ENCODE peak calls at places on chromosome 21, in nine cellular contexts. One of them, this sample, is unnamed.

GRCh38 chr21:35909456-35910178 is 150.7 kb downstream of the SETD4 start:
- DNase-seq in trophoblast cell: peak
- DNase-seq in stimulated activated CD4-positive, alpha-beta T cell treated with anti-CD3 and anti-CD28 coated beads, TNF-alpha, amount 100 ng/mL, for 4 hours: no peak
- DNase-seq in activated naive CD4-positive, alpha-beta T cell treated with Interleukin-2 at 50 U/mL for 16 hours: no peak
- DNase-seq in Jurkat, Clone E6-1: no peak
- DNase-seq in CD4-positive, alpha-beta T cell: no peak
- DNase-seq in fibroblast of pulmonary artery: peak
- DNase-seq in hippocampal formation: no peak
- DNase-seq in NT2/D1: no peak
- DNase-seq in this sample: no peak

GRCh38 chr21:31279986-31280385 is 64.1 kb downstream of the TIAM1 start:
- DNase-seq in trophoblast cell: no peak
- DNase-seq in stimulated activated CD4-positive, alpha-beta T cell treated with anti-CD3 and anti-CD28 coated beads, TNF-alpha, amount 100 ng/mL, for 4 hours: no peak
- DNase-seq in activated naive CD4-positive, alpha-beta T cell treated with Interleukin-2 at 50 U/mL for 16 hours: peak
- DNase-seq in Jurkat, Clone E6-1: no peak
- DNase-seq in CD4-positive, alpha-beta T cell: no peak
- DNase-seq in fibroblast of pulmonary artery: no peak
- DNase-seq in hippocampal formation: no peak
- DNase-seq in NT2/D1: no peak
- DNase-seq in this sample: no peak

GRCh38 chr21:40047993-40048730 is 180.9 kb downstream of the PCP4 start:
- DNase-seq in trophoblast cell: peak
- DNase-seq in stimulated activated CD4-positive, alpha-beta T cell treated with anti-CD3 and anti-CD28 coated beads, TNF-alpha, amount 100 ng/mL, for 4 hours: no peak
- DNase-seq in activated naive CD4-positive, alpha-beta T cell treated with Interleukin-2 at 50 U/mL for 16 hours: no peak
- DNase-seq in Jurkat, Clone E6-1: no peak
- DNase-seq in CD4-positive, alpha-beta T cell: no peak
- DNase-seq in fibroblast of pulmonary artery: no peak
- DNase-seq in hippocampal formation: no peak
- DNase-seq in NT2/D1: no peak
- DNase-seq in this sample: no peak

GRCh38 chr21:45575304-45575992 is 33.2 kb upstream of the SLC19A1 start:
- DNase-seq in trophoblast cell: no peak
- DNase-seq in stimulated activated CD4-positive, alpha-beta T cell treated with anti-CD3 and anti-CD28 coated beads, TNF-alpha, amount 100 ng/mL, for 4 hours: no peak
- DNase-seq in activated naive CD4-positive, alpha-beta T cell treated with Interleukin-2 at 50 U/mL for 16 hours: no peak
- DNase-seq in Jurkat, Clone E6-1: no peak
- DNase-seq in CD4-positive, alpha-beta T cell: no peak
- DNase-seq in fibroblast of pulmonary artery: no peak
- DNase-seq in hippocampal formation: no peak
- DNase-seq in NT2/D1: no peak
- DNase-seq in this sample: no peak

GRCh38 chr21:21018841-21019240 is 20.6 kb downstream of the NCAM2 start:
- DNase-seq in trophoblast cell: no peak
- DNase-seq in stimulated activated CD4-positive, alpha-beta T cell treated with anti-CD3 and anti-CD28 coated beads, TNF-alpha, amount 100 ng/mL, for 4 hours: no peak
- DNase-seq in activated naive CD4-positive, alpha-beta T cell treated with Interleukin-2 at 50 U/mL for 16 hours: no peak
- DNase-seq in Jurkat, Clone E6-1: no peak
- DNase-seq in CD4-positive, alpha-beta T cell: no peak
- DNase-seq in fibroblast of pulmonary artery: no peak
- DNase-seq in hippocampal formation: peak
- DNase-seq in NT2/D1: no peak
- DNase-seq in this sample: no peak

GRCh38 chr21:35658242-35658641 is 402.1 kb downstream of the SETD4 start:
- DNase-seq in trophoblast cell: no peak
- DNase-seq in stimulated activated CD4-positive, alpha-beta T cell treated with anti-CD3 and anti-CD28 coated beads, TNF-alpha, amount 100 ng/mL, for 4 hours: no peak
- DNase-seq in activated naive CD4-positive, alpha-beta T cell treated with Interleukin-2 at 50 U/mL for 16 hours: no peak
- DNase-seq in Jurkat, Clone E6-1: no peak
- DNase-seq in CD4-positive, alpha-beta T cell: no peak
- DNase-seq in fibroblast of pulmonary artery: peak
- DNase-seq in hippocampal formation: no peak
- DNase-seq in NT2/D1: no peak
- DNase-seq in this sample: no peak

GRCh38 chr21:28793043-28793442 is 199.6 kb downstream of the LTN1 start:
- DNase-seq in trophoblast cell: no peak
- DNase-seq in stimulated activated CD4-positive, alpha-beta T cell treated with anti-CD3 and anti-CD28 coated beads, TNF-alpha, amount 100 ng/mL, for 4 hours: no peak
- DNase-seq in activated naive CD4-positive, alpha-beta T cell treated with Interleukin-2 at 50 U/mL for 16 hours: no peak
- DNase-seq in Jurkat, Clone E6-1: no peak
- DNase-seq in CD4-positive, alpha-beta T cell: no peak
- DNase-seq in fibroblast of pulmonary artery: peak
- DNase-seq in hippocampal formation: no peak
- DNase-seq in NT2/D1: peak
- DNase-seq in this sample: no peak

GRCh38 chr21:36478207-36478701 is 1.7 kb downstream of the CLDN14 start:
- DNase-seq in trophoblast cell: peak
- DNase-seq in stimulated activated CD4-positive, alpha-beta T cell treated with anti-CD3 and anti-CD28 coated beads, TNF-alpha, amount 100 ng/mL, for 4 hours: no peak
- DNase-seq in activated naive CD4-positive, alpha-beta T cell treated with Interleukin-2 at 50 U/mL for 16 hours: peak
- DNase-seq in Jurkat, Clone E6-1: no peak
- DNase-seq in CD4-positive, alpha-beta T cell: no peak
- DNase-seq in fibroblast of pulmonary artery: peak
- DNase-seq in hippocampal formation: no peak
- DNase-seq in NT2/D1: no peak
- DNase-seq in this sample: peak

GRCh38 chr21:45845790-45846130 is 135.8 kb upstream of the COL6A1 start:
- DNase-seq in trophoblast cell: no peak
- DNase-seq in stimulated activated CD4-positive, alpha-beta T cell treated with anti-CD3 and anti-CD28 coated beads, TNF-alpha, amount 100 ng/mL, for 4 hours: no peak
- DNase-seq in activated naive CD4-positive, alpha-beta T cell treated with Interleukin-2 at 50 U/mL for 16 hours: no peak
- DNase-seq in Jurkat, Clone E6-1: no peak
- DNase-seq in CD4-positive, alpha-beta T cell: no peak
- DNase-seq in fibroblast of pulmonary artery: no peak
- DNase-seq in hippocampal formation: no peak
- DNase-seq in NT2/D1: no peak
- DNase-seq in this sample: no peak

GRCh38 chr21:29092102-29092959 is 18.9 kb upstream of the CCT8 start:
- DNase-seq in trophoblast cell: peak
- DNase-seq in stimulated activated CD4-positive, alpha-beta T cell treated with anti-CD3 and anti-CD28 coated beads, TNF-alpha, amount 100 ng/mL, for 4 hours: no peak
- DNase-seq in activated naive CD4-positive, alpha-beta T cell treated with Interleukin-2 at 50 U/mL for 16 hours: no peak
- DNase-seq in Jurkat, Clone E6-1: no peak
- DNase-seq in CD4-positive, alpha-beta T cell: no peak
- DNase-seq in fibroblast of pulmonary artery: peak
- DNase-seq in hippocampal formation: no peak
- DNase-seq in NT2/D1: no peak
- DNase-seq in this sample: no peak

GRCh38 chr21:41903559-41904351 is 24.6 kb upstream of the PRDM15 start:
- DNase-seq in trophoblast cell: no peak
- DNase-seq in stimulated activated CD4-positive, alpha-beta T cell treated with anti-CD3 and anti-CD28 coated beads, TNF-alpha, amount 100 ng/mL, for 4 hours: no peak
- DNase-seq in activated naive CD4-positive, alpha-beta T cell treated with Interleukin-2 at 50 U/mL for 16 hours: no peak
- DNase-seq in Jurkat, Clone E6-1: no peak
- DNase-seq in CD4-positive, alpha-beta T cell: no peak
- DNase-seq in fibroblast of pulmonary artery: no peak
- DNase-seq in hippocampal formation: no peak
- DNase-seq in NT2/D1: no peak
- DNase-seq in this sample: no peak

GRCh38 chr21:25925064-25925463 is 190.3 kb downstream of the GABPA start:
- DNase-seq in trophoblast cell: no peak
- DNase-seq in stimulated activated CD4-positive, alpha-beta T cell treated with anti-CD3 and anti-CD28 coated beads, TNF-alpha, amount 100 ng/mL, for 4 hours: no peak
- DNase-seq in activated naive CD4-positive, alpha-beta T cell treated with Interleukin-2 at 50 U/mL for 16 hours: no peak
- DNase-seq in Jurkat, Clone E6-1: no peak
- DNase-seq in CD4-positive, alpha-beta T cell: no peak
- DNase-seq in fibroblast of pulmonary artery: no peak
- DNase-seq in hippocampal formation: peak
- DNase-seq in NT2/D1: no peak
- DNase-seq in this sample: no peak

GRCh38 chr21:45618846-45619485 is 24.6 kb upstream of the PCBP3 start:
- DNase-seq in trophoblast cell: peak
- DNase-seq in stimulated activated CD4-positive, alpha-beta T cell treated with anti-CD3 and anti-CD28 coated beads, TNF-alpha, amount 100 ng/mL, for 4 hours: no peak
- DNase-seq in activated naive CD4-positive, alpha-beta T cell treated with Interleukin-2 at 50 U/mL for 16 hours: no peak
- DNase-seq in Jurkat, Clone E6-1: no peak
- DNase-seq in CD4-positive, alpha-beta T cell: no peak
- DNase-seq in fibroblast of pulmonary artery: peak
- DNase-seq in hippocampal formation: no peak
- DNase-seq in NT2/D1: no peak
- DNase-seq in this sample: no peak

GRCh38 chr21:15682977-15683376 is 46.8 kb upstream of the USP25 start:
- DNase-seq in trophoblast cell: peak
- DNase-seq in stimulated activated CD4-positive, alpha-beta T cell treated with anti-CD3 and anti-CD28 coated beads, TNF-alpha, amount 100 ng/mL, for 4 hours: no peak
- DNase-seq in activated naive CD4-positive, alpha-beta T cell treated with Interleukin-2 at 50 U/mL for 16 hours: no peak
- DNase-seq in Jurkat, Clone E6-1: no peak
- DNase-seq in CD4-positive, alpha-beta T cell: no peak
- DNase-seq in fibroblast of pulmonary artery: peak
- DNase-seq in hippocampal formation: no peak
- DNase-seq in NT2/D1: no peak
- DNase-seq in this sample: peak

GRCh38 chr21:43741425-43742096 is 22.6 kb downstream of the PDXK start:
- DNase-seq in trophoblast cell: no peak
- DNase-seq in stimulated activated CD4-positive, alpha-beta T cell treated with anti-CD3 and anti-CD28 coated beads, TNF-alpha, amount 100 ng/mL, for 4 hours: no peak
- DNase-seq in activated naive CD4-positive, alpha-beta T cell treated with Interleukin-2 at 50 U/mL for 16 hours: no peak
- DNase-seq in Jurkat, Clone E6-1: no peak
- DNase-seq in CD4-positive, alpha-beta T cell: no peak
- DNase-seq in fibroblast of pulmonary artery: no peak
- DNase-seq in hippocampal formation: no peak
- DNase-seq in NT2/D1: no peak
- DNase-seq in this sample: no peak

GRCh38 chr21:45410151-45410864 is 5.3 kb downstream of the COL18A1 start:
- DNase-seq in trophoblast cell: no peak
- DNase-seq in stimulated activated CD4-positive, alpha-beta T cell treated with anti-CD3 and anti-CD28 coated beads, TNF-alpha, amount 100 ng/mL, for 4 hours: no peak
- DNase-seq in activated naive CD4-positive, alpha-beta T cell treated with Interleukin-2 at 50 U/mL for 16 hours: no peak
- DNase-seq in Jurkat, Clone E6-1: no peak
- DNase-seq in CD4-positive, alpha-beta T cell: no peak
- DNase-seq in fibroblast of pulmonary artery: no peak
- DNase-seq in hippocampal formation: no peak
- DNase-seq in NT2/D1: no peak
- DNase-seq in this sample: no peak

GRCh38 chr21:35840197-35840799 is 220.0 kb downstream of the SETD4 start:
- DNase-seq in trophoblast cell: peak
- DNase-seq in stimulated activated CD4-positive, alpha-beta T cell treated with anti-CD3 and anti-CD28 coated beads, TNF-alpha, amount 100 ng/mL, for 4 hours: no peak
- DNase-seq in activated naive CD4-positive, alpha-beta T cell treated with Interleukin-2 at 50 U/mL for 16 hours: peak
- DNase-seq in Jurkat, Clone E6-1: peak
- DNase-seq in CD4-positive, alpha-beta T cell: peak
- DNase-seq in fibroblast of pulmonary artery: peak
- DNase-seq in hippocampal formation: no peak
- DNase-seq in NT2/D1: peak
- DNase-seq in this sample: peak

GRCh38 chr21:31184462-31184861 is 146.2 kb upstream of the KRTAP19-8 start:
- DNase-seq in trophoblast cell: no peak
- DNase-seq in stimulated activated CD4-positive, alpha-beta T cell treated with anti-CD3 and anti-CD28 coated beads, TNF-alpha, amount 100 ng/mL, for 4 hours: peak
- DNase-seq in activated naive CD4-positive, alpha-beta T cell treated with Interleukin-2 at 50 U/mL for 16 hours: peak
- DNase-seq in Jurkat, Clone E6-1: peak
- DNase-seq in CD4-positive, alpha-beta T cell: peak
- DNase-seq in fibroblast of pulmonary artery: no peak
- DNase-seq in hippocampal formation: no peak
- DNase-seq in NT2/D1: no peak
- DNase-seq in this sample: no peak

GRCh38 chr21:33231526-33231925 is 1.8 kb downstream of the IFNAR2 start:
- DNase-seq in trophoblast cell: no peak
- DNase-seq in stimulated activated CD4-positive, alpha-beta T cell treated with anti-CD3 and anti-CD28 coated beads, TNF-alpha, amount 100 ng/mL, for 4 hours: no peak
- DNase-seq in activated naive CD4-positive, alpha-beta T cell treated with Interleukin-2 at 50 U/mL for 16 hours: peak
- DNase-seq in Jurkat, Clone E6-1: no peak
- DNase-seq in CD4-positive, alpha-beta T cell: peak
- DNase-seq in fibroblast of pulmonary artery: no peak
- DNase-seq in hippocampal formation: no peak
- DNase-seq in NT2/D1: no peak
- DNase-seq in this sample: no peak

GRCh38 chr21:46570119-46570518 is 34.8 kb downstream of the S100B start:
- DNase-seq in trophoblast cell: no peak
- DNase-seq in stimulated activated CD4-positive, alpha-beta T cell treated with anti-CD3 and anti-CD28 coated beads, TNF-alpha, amount 100 ng/mL, for 4 hours: no peak
- DNase-seq in activated naive CD4-positive, alpha-beta T cell treated with Interleukin-2 at 50 U/mL for 16 hours: no peak
- DNase-seq in Jurkat, Clone E6-1: no peak
- DNase-seq in CD4-positive, alpha-beta T cell: no peak
- DNase-seq in fibroblast of pulmonary artery: no peak
- DNase-seq in hippocampal formation: no peak
- DNase-seq in NT2/D1: no peak
- DNase-seq in this sample: no peak

GRCh38 chr21:35382696-35383095 is 333.6 kb upstream of the RUNX1 start:
- DNase-seq in trophoblast cell: peak
- DNase-seq in stimulated activated CD4-positive, alpha-beta T cell treated with anti-CD3 and anti-CD28 coated beads, TNF-alpha, amount 100 ng/mL, for 4 hours: no peak
- DNase-seq in activated naive CD4-positive, alpha-beta T cell treated with Interleukin-2 at 50 U/mL for 16 hours: no peak
- DNase-seq in Jurkat, Clone E6-1: no peak
- DNase-seq in CD4-positive, alpha-beta T cell: no peak
- DNase-seq in fibroblast of pulmonary artery: peak
- DNase-seq in hippocampal formation: no peak
- DNase-seq in NT2/D1: no peak
- DNase-seq in this sample: no peak

GRCh38 chr21:44713130-44713529 is 1.8 kb upstream of the TSPEAR start:
- DNase-seq in trophoblast cell: no peak
- DNase-seq in stimulated activated CD4-positive, alpha-beta T cell treated with anti-CD3 and anti-CD28 coated beads, TNF-alpha, amount 100 ng/mL, for 4 hours: no peak
- DNase-seq in activated naive CD4-positive, alpha-beta T cell treated with Interleukin-2 at 50 U/mL for 16 hours: no peak
- DNase-seq in Jurkat, Clone E6-1: no peak
- DNase-seq in CD4-positive, alpha-beta T cell: no peak
- DNase-seq in fibroblast of pulmonary artery: no peak
- DNase-seq in hippocampal formation: no peak
- DNase-seq in NT2/D1: no peak
- DNase-seq in this sample: no peak

GRCh38 chr21:42654913-42655796 is 1.7 kb downstream of the PDE9A start:
- DNase-seq in trophoblast cell: no peak
- DNase-seq in stimulated activated CD4-positive, alpha-beta T cell treated with anti-CD3 and anti-CD28 coated beads, TNF-alpha, amount 100 ng/mL, for 4 hours: no peak
- DNase-seq in activated naive CD4-positive, alpha-beta T cell treated with Interleukin-2 at 50 U/mL for 16 hours: no peak
- DNase-seq in Jurkat, Clone E6-1: peak
- DNase-seq in CD4-positive, alpha-beta T cell: no peak
- DNase-seq in fibroblast of pulmonary artery: no peak
- DNase-seq in hippocampal formation: no peak
- DNase-seq in NT2/D1: no peak
- DNase-seq in this sample: no peak

GRCh38 chr21:42593007-42593814 is 60.2 kb upstream of the PDE9A start:
- DNase-seq in trophoblast cell: peak
- DNase-seq in stimulated activated CD4-positive, alpha-beta T cell treated with anti-CD3 and anti-CD28 coated beads, TNF-alpha, amount 100 ng/mL, for 4 hours: peak
- DNase-seq in activated naive CD4-positive, alpha-beta T cell treated with Interleukin-2 at 50 U/mL for 16 hours: peak
- DNase-seq in Jurkat, Clone E6-1: no peak
- DNase-seq in CD4-positive, alpha-beta T cell: peak
- DNase-seq in fibroblast of pulmonary artery: peak
- DNase-seq in hippocampal formation: peak
- DNase-seq in NT2/D1: peak
- DNase-seq in this sample: peak

GRCh38 chr21:28663111-28663693 is 329.5 kb downstream of the LTN1 start:
- DNase-seq in trophoblast cell: no peak
- DNase-seq in stimulated activated CD4-positive, alpha-beta T cell treated with anti-CD3 and anti-CD28 coated beads, TNF-alpha, amount 100 ng/mL, for 4 hours: no peak
- DNase-seq in activated naive CD4-positive, alpha-beta T cell treated with Interleukin-2 at 50 U/mL for 16 hours: no peak
- DNase-seq in Jurkat, Clone E6-1: no peak
- DNase-seq in CD4-positive, alpha-beta T cell: no peak
- DNase-seq in fibroblast of pulmonary artery: no peak
- DNase-seq in hippocampal formation: no peak
- DNase-seq in NT2/D1: no peak
- DNase-seq in this sample: no peak

GRCh38 chr21:33871171-33871570 is 44.4 kb downstream of the ATP5PO start:
- DNase-seq in trophoblast cell: peak
- DNase-seq in stimulated activated CD4-positive, alpha-beta T cell treated with anti-CD3 and anti-CD28 coated beads, TNF-alpha, amount 100 ng/mL, for 4 hours: no peak
- DNase-seq in activated naive CD4-positive, alpha-beta T cell treated with Interleukin-2 at 50 U/mL for 16 hours: no peak
- DNase-seq in Jurkat, Clone E6-1: no peak
- DNase-seq in CD4-positive, alpha-beta T cell: no peak
- DNase-seq in fibroblast of pulmonary artery: peak
- DNase-seq in hippocampal formation: no peak
- DNase-seq in NT2/D1: no peak
- DNase-seq in this sample: no peak

GRCh38 chr21:26490771-26491170 is 82.3 kb downstream of the CYYR1 start:
- DNase-seq in trophoblast cell: no peak
- DNase-seq in stimulated activated CD4-positive, alpha-beta T cell treated with anti-CD3 and anti-CD28 coated beads, TNF-alpha, amount 100 ng/mL, for 4 hours: no peak
- DNase-seq in activated naive CD4-positive, alpha-beta T cell treated with Interleukin-2 at 50 U/mL for 16 hours: no peak
- DNase-seq in Jurkat, Clone E6-1: no peak
- DNase-seq in CD4-positive, alpha-beta T cell: no peak
- DNase-seq in fibroblast of pulmonary artery: peak
- DNase-seq in hippocampal formation: no peak
- DNase-seq in NT2/D1: peak
- DNase-seq in this sample: peak

GRCh38 chr21:45244799-45245340 is 42.8 kb downstream of the POFUT2 start:
- DNase-seq in trophoblast cell: no peak
- DNase-seq in stimulated activated CD4-positive, alpha-beta T cell treated with anti-CD3 and anti-CD28 coated beads, TNF-alpha, amount 100 ng/mL, for 4 hours: no peak
- DNase-seq in activated naive CD4-positive, alpha-beta T cell treated with Interleukin-2 at 50 U/mL for 16 hours: no peak
- DNase-seq in Jurkat, Clone E6-1: no peak
- DNase-seq in CD4-positive, alpha-beta T cell: no peak
- DNase-seq in fibroblast of pulmonary artery: no peak
- DNase-seq in hippocampal formation: no peak
- DNase-seq in NT2/D1: no peak
- DNase-seq in this sample: no peak

GRCh38 chr21:44957047-44957831 is 17.4 kb downstream of the SLX9 start:
- DNase-seq in trophoblast cell: peak
- DNase-seq in stimulated activated CD4-positive, alpha-beta T cell treated with anti-CD3 and anti-CD28 coated beads, TNF-alpha, amount 100 ng/mL, for 4 hours: no peak
- DNase-seq in activated naive CD4-positive, alpha-beta T cell treated with Interleukin-2 at 50 U/mL for 16 hours: no peak
- DNase-seq in Jurkat, Clone E6-1: no peak
- DNase-seq in CD4-positive, alpha-beta T cell: no peak
- DNase-seq in fibroblast of pulmonary artery: no peak
- DNase-seq in hippocampal formation: no peak
- DNase-seq in NT2/D1: no peak
- DNase-seq in this sample: no peak

GRCh38 chr21:28791595-28792282 is 200.9 kb downstream of the LTN1 start:
- DNase-seq in trophoblast cell: no peak
- DNase-seq in stimulated activated CD4-positive, alpha-beta T cell treated with anti-CD3 and anti-CD28 coated beads, TNF-alpha, amount 100 ng/mL, for 4 hours: no peak
- DNase-seq in activated naive CD4-positive, alpha-beta T cell treated with Interleukin-2 at 50 U/mL for 16 hours: no peak
- DNase-seq in Jurkat, Clone E6-1: no peak
- DNase-seq in CD4-positive, alpha-beta T cell: no peak
- DNase-seq in fibroblast of pulmonary artery: no peak
- DNase-seq in hippocampal formation: no peak
- DNase-seq in NT2/D1: no peak
- DNase-seq in this sample: no peak

GRCh38 chr21:41566500-41567014 is 58.6 kb upstream of the TMPRSS2 start:
- DNase-seq in trophoblast cell: no peak
- DNase-seq in stimulated activated CD4-positive, alpha-beta T cell treated with anti-CD3 and anti-CD28 coated beads, TNF-alpha, amount 100 ng/mL, for 4 hours: no peak
- DNase-seq in activated naive CD4-positive, alpha-beta T cell treated with Interleukin-2 at 50 U/mL for 16 hours: no peak
- DNase-seq in Jurkat, Clone E6-1: no peak
- DNase-seq in CD4-positive, alpha-beta T cell: no peak
- DNase-seq in fibroblast of pulmonary artery: no peak
- DNase-seq in hippocampal formation: no peak
- DNase-seq in NT2/D1: no peak
- DNase-seq in this sample: no peak